ENCODE peak calls at places on chromosomes 12 and 14, in seven cellular contexts. One of them, this sample, is unnamed.

GRCh38 chr14:75832621-75833297 is 149.0 kb downstream of the TGFB3 start:
- DNase-seq in left ventricle myocardium inferior: no peak
- DNase-seq in NCI-H748 treated with DMSO at 0.1 percent for 48 hours: no peak
- DNase-seq in GF-D8: no peak
- DNase-seq in ureter: no peak
- DNase-seq in activated T-cell treated with anti-CD3 and anti-CD28 coated beads, Interleukin-2, amount 50 U/mL, for 72 hours: no peak
- DNase-seq in GM10248: no peak
- DNase-seq in this sample: no peak

GRCh38 chr12:122523280-122523679 is 3.5 kb downstream of the RSRC2 start:
- DNase-seq in left ventricle myocardium inferior: no peak
- DNase-seq in NCI-H748 treated with DMSO at 0.1 percent for 48 hours: no peak
- DNase-seq in GF-D8: no peak
- DNase-seq in ureter: no peak
- DNase-seq in activated T-cell treated with anti-CD3 and anti-CD28 coated beads, Interleukin-2, amount 50 U/mL, for 72 hours: no peak
- DNase-seq in GM10248: no peak
- DNase-seq in this sample: peak; percentile 39

GRCh38 chr12:117580718-117581062 is 219.3 kb upstream of the NOS1 start:
- DNase-seq in left ventricle myocardium inferior: peak; percentile 33
- DNase-seq in NCI-H748 treated with DMSO at 0.1 percent for 48 hours: no peak
- DNase-seq in GF-D8: no peak
- DNase-seq in ureter: no peak
- DNase-seq in activated T-cell treated with anti-CD3 and anti-CD28 coated beads, Interleukin-2, amount 50 U/mL, for 72 hours: no peak
- DNase-seq in GM10248: peak; percentile 28
- DNase-seq in this sample: no peak

GRCh38 chr12:120763250-120763649 is 37.6 kb downstream of the ACADS start:
- DNase-seq in left ventricle myocardium inferior: no peak
- DNase-seq in NCI-H748 treated with DMSO at 0.1 percent for 48 hours: no peak
- DNase-seq in GF-D8: no peak
- DNase-seq in ureter: no peak
- DNase-seq in activated T-cell treated with anti-CD3 and anti-CD28 coated beads, Interleukin-2, amount 50 U/mL, for 72 hours: no peak
- DNase-seq in GM10248: no peak
- DNase-seq in this sample: no peak

GRCh38 chr12:65860584-65860983 is 36.3 kb downstream of the HMGA2 start:
- DNase-seq in left ventricle myocardium inferior: no peak
- DNase-seq in NCI-H748 treated with DMSO at 0.1 percent for 48 hours: no peak
- DNase-seq in GF-D8: no peak
- DNase-seq in ureter: no peak
- DNase-seq in activated T-cell treated with anti-CD3 and anti-CD28 coated beads, Interleukin-2, amount 50 U/mL, for 72 hours: no peak
- DNase-seq in GM10248: no peak
- DNase-seq in this sample: no peak

GRCh38 chr12:71477046-71477445 is 37.4 kb downstream of the LGR5 start:
- DNase-seq in left ventricle myocardium inferior: no peak
- DNase-seq in NCI-H748 treated with DMSO at 0.1 percent for 48 hours: no peak
- DNase-seq in GF-D8: no peak
- DNase-seq in ureter: no peak
- DNase-seq in activated T-cell treated with anti-CD3 and anti-CD28 coated beads, Interleukin-2, amount 50 U/mL, for 72 hours: no peak
- DNase-seq in GM10248: no peak
- DNase-seq in this sample: no peak

GRCh38 chr12:88793091-88793490 is 212.8 kb upstream of the KITLG start:
- DNase-seq in left ventricle myocardium inferior: no peak
- DNase-seq in NCI-H748 treated with DMSO at 0.1 percent for 48 hours: no peak
- DNase-seq in GF-D8: no peak
- DNase-seq in ureter: no peak
- DNase-seq in activated T-cell treated with anti-CD3 and anti-CD28 coated beads, Interleukin-2, amount 50 U/mL, for 72 hours: no peak
- DNase-seq in GM10248: no peak
- DNase-seq in this sample: no peak

GRCh38 chr12:50188280-50188781 is 21.2 kb upstream of the CERS5 start:
- DNase-seq in left ventricle myocardium inferior: no peak
- DNase-seq in NCI-H748 treated with DMSO at 0.1 percent for 48 hours: no peak
- DNase-seq in GF-D8: no peak
- DNase-seq in ureter: no peak
- DNase-seq in activated T-cell treated with anti-CD3 and anti-CD28 coated beads, Interleukin-2, amount 50 U/mL, for 72 hours: no peak
- DNase-seq in GM10248: no peak
- DNase-seq in this sample: no peak

GRCh38 chr12:47078733-47079364 is 572 bp upstream of the PCED1B start:
- DNase-seq in left ventricle myocardium inferior: no peak
- DNase-seq in NCI-H748 treated with DMSO at 0.1 percent for 48 hours: peak; percentile 53
- DNase-seq in GF-D8: no peak
- DNase-seq in ureter: peak; percentile 63
- DNase-seq in activated T-cell treated with anti-CD3 and anti-CD28 coated beads, Interleukin-2, amount 50 U/mL, for 72 hours: peak; percentile 61
- DNase-seq in GM10248: no peak
- DNase-seq in this sample: no peak

GRCh38 chr14:54829486-54830224 is 73.0 kb downstream of the GCH1 start:
- DNase-seq in left ventricle myocardium inferior: no peak
- DNase-seq in NCI-H748 treated with DMSO at 0.1 percent for 48 hours: no peak
- DNase-seq in GF-D8: no peak
- DNase-seq in ureter: no peak
- DNase-seq in activated T-cell treated with anti-CD3 and anti-CD28 coated beads, Interleukin-2, amount 50 U/mL, for 72 hours: no peak
- DNase-seq in GM10248: no peak
- DNase-seq in this sample: no peak

GRCh38 chr12:24304285-24304684 is 354.8 kb upstream of the SOX5 start:
- DNase-seq in left ventricle myocardium inferior: no peak
- DNase-seq in NCI-H748 treated with DMSO at 0.1 percent for 48 hours: no peak
- DNase-seq in GF-D8: no peak
- DNase-seq in ureter: no peak
- DNase-seq in activated T-cell treated with anti-CD3 and anti-CD28 coated beads, Interleukin-2, amount 50 U/mL, for 72 hours: no peak
- DNase-seq in GM10248: no peak
- DNase-seq in this sample: no peak

GRCh38 chr14:94307410-94307992 is 14.4 kb upstream of the SERPINA10 start:
- DNase-seq in left ventricle myocardium inferior: no peak
- DNase-seq in NCI-H748 treated with DMSO at 0.1 percent for 48 hours: no peak
- DNase-seq in GF-D8: no peak
- DNase-seq in ureter: no peak
- DNase-seq in activated T-cell treated with anti-CD3 and anti-CD28 coated beads, Interleukin-2, amount 50 U/mL, for 72 hours: no peak
- DNase-seq in GM10248: no peak
- DNase-seq in this sample: no peak

GRCh38 chr12:65100140-65100539 is 21.0 kb downstream of the WIF1 start:
- DNase-seq in left ventricle myocardium inferior: no peak
- DNase-seq in NCI-H748 treated with DMSO at 0.1 percent for 48 hours: no peak
- DNase-seq in GF-D8: no peak
- DNase-seq in ureter: no peak
- DNase-seq in activated T-cell treated with anti-CD3 and anti-CD28 coated beads, Interleukin-2, amount 50 U/mL, for 72 hours: no peak
- DNase-seq in GM10248: no peak
- DNase-seq in this sample: no peak

GRCh38 chr14:71472281-71472960 is 459.8 kb upstream of the RGS6 start:
- DNase-seq in left ventricle myocardium inferior: no peak
- DNase-seq in NCI-H748 treated with DMSO at 0.1 percent for 48 hours: no peak
- DNase-seq in GF-D8: no peak
- DNase-seq in ureter: no peak
- DNase-seq in activated T-cell treated with anti-CD3 and anti-CD28 coated beads, Interleukin-2, amount 50 U/mL, for 72 hours: no peak
- DNase-seq in GM10248: peak; percentile 52
- DNase-seq in this sample: no peak

GRCh38 chr14:61556455-61556854 is 138.9 kb upstream of the HIF1A start:
- DNase-seq in left ventricle myocardium inferior: no peak
- DNase-seq in NCI-H748 treated with DMSO at 0.1 percent for 48 hours: no peak
- DNase-seq in GF-D8: no peak
- DNase-seq in ureter: no peak
- DNase-seq in activated T-cell treated with anti-CD3 and anti-CD28 coated beads, Interleukin-2, amount 50 U/mL, for 72 hours: no peak
- DNase-seq in GM10248: no peak
- DNase-seq in this sample: no peak

GRCh38 chr14:102545461-102546265 is 36.1 kb upstream of the ANKRD9 start:
- DNase-seq in left ventricle myocardium inferior: no peak
- DNase-seq in NCI-H748 treated with DMSO at 0.1 percent for 48 hours: no peak
- DNase-seq in GF-D8: no peak
- DNase-seq in ureter: no peak
- DNase-seq in activated T-cell treated with anti-CD3 and anti-CD28 coated beads, Interleukin-2, amount 50 U/mL, for 72 hours: no peak
- DNase-seq in GM10248: no peak
- DNase-seq in this sample: no peak

GRCh38 chr12:108773798-108774788 is 42.8 kb upstream of the CORO1C start:
- DNase-seq in left ventricle myocardium inferior: peak; percentile 88
- DNase-seq in NCI-H748 treated with DMSO at 0.1 percent for 48 hours: no peak
- DNase-seq in GF-D8: peak; percentile 56
- DNase-seq in ureter: peak; percentile 82
- DNase-seq in activated T-cell treated with anti-CD3 and anti-CD28 coated beads, Interleukin-2, amount 50 U/mL, for 72 hours: no peak
- DNase-seq in GM10248: no peak
- DNase-seq in this sample: peak; percentile 70

GRCh38 chr14:34951286-34951685 is 31.5 kb upstream of the SRP54 start:
- DNase-seq in left ventricle myocardium inferior: no peak
- DNase-seq in NCI-H748 treated with DMSO at 0.1 percent for 48 hours: no peak
- DNase-seq in GF-D8: no peak
- DNase-seq in ureter: no peak
- DNase-seq in activated T-cell treated with anti-CD3 and anti-CD28 coated beads, Interleukin-2, amount 50 U/mL, for 72 hours: no peak
- DNase-seq in GM10248: no peak
- DNase-seq in this sample: no peak

GRCh38 chr12:128259556-128260070 is 7.4 kb upstream of the TMEM132C start:
- DNase-seq in left ventricle myocardium inferior: no peak
- DNase-seq in NCI-H748 treated with DMSO at 0.1 percent for 48 hours: peak; percentile 67
- DNase-seq in GF-D8: no peak
- DNase-seq in ureter: no peak
- DNase-seq in activated T-cell treated with anti-CD3 and anti-CD28 coated beads, Interleukin-2, amount 50 U/mL, for 72 hours: peak; percentile 6
- DNase-seq in GM10248: no peak
- DNase-seq in this sample: no peak

GRCh38 chr14:64682173-64682710 is 22.0 kb upstream of the PLEKHG3 start:
- DNase-seq in left ventricle myocardium inferior: peak; percentile 64
- DNase-seq in NCI-H748 treated with DMSO at 0.1 percent for 48 hours: no peak
- DNase-seq in GF-D8: no peak
- DNase-seq in ureter: peak; percentile 76
- DNase-seq in activated T-cell treated with anti-CD3 and anti-CD28 coated beads, Interleukin-2, amount 50 U/mL, for 72 hours: no peak
- DNase-seq in GM10248: no peak
- DNase-seq in this sample: no peak

GRCh38 chr12:1705774-1706173 is 14.9 kb downstream of the ADIPOR2 start:
- DNase-seq in left ventricle myocardium inferior: no peak
- DNase-seq in NCI-H748 treated with DMSO at 0.1 percent for 48 hours: no peak
- DNase-seq in GF-D8: no peak
- DNase-seq in ureter: no peak
- DNase-seq in activated T-cell treated with anti-CD3 and anti-CD28 coated beads, Interleukin-2, amount 50 U/mL, for 72 hours: no peak
- DNase-seq in GM10248: no peak
- DNase-seq in this sample: no peak

GRCh38 chr12:58602179-58602578 is 318.1 kb downstream of the LRIG3 start:
- DNase-seq in left ventricle myocardium inferior: no peak
- DNase-seq in NCI-H748 treated with DMSO at 0.1 percent for 48 hours: no peak
- DNase-seq in GF-D8: no peak
- DNase-seq in ureter: no peak
- DNase-seq in activated T-cell treated with anti-CD3 and anti-CD28 coated beads, Interleukin-2, amount 50 U/mL, for 72 hours: no peak
- DNase-seq in GM10248: no peak
- DNase-seq in this sample: no peak

GRCh38 chr14:67539116-67539515 is 6.0 kb downstream of the PLEKHH1 start:
- DNase-seq in left ventricle myocardium inferior: no peak
- DNase-seq in NCI-H748 treated with DMSO at 0.1 percent for 48 hours: no peak
- DNase-seq in GF-D8: no peak
- DNase-seq in ureter: no peak
- DNase-seq in activated T-cell treated with anti-CD3 and anti-CD28 coated beads, Interleukin-2, amount 50 U/mL, for 72 hours: no peak
- DNase-seq in GM10248: no peak
- DNase-seq in this sample: no peak